ENCODE peak calls at places on chromosome 9, in five cellular contexts. P, V, C, K and N are unnamed samples.

GRCh38 chr9:11946521-11946920 is 746.7 kb upstream of the TYRP1 start:
- DNase-seq in P (no peak), V (no peak), C (no peak), K (no peak), N (no peak)

GRCh38 chr9:3858961-3859360 is 333.2 kb upstream of the RFX3 start:
- DNase-seq in P (no peak), V (no peak), C (no peak), K (no peak), N (no peak)

GRCh38 chr9:76603448-76603895 is 144.5 kb downstream of the GCNT1 start:
- DNase-seq in P (no peak), V (no peak), C (no peak), K (no peak), N (no peak)

GRCh38 chr9:126482361-126483044 is 131.2 kb upstream of the LMX1B start:
- DNase-seq in P (no peak), V (no peak), C (peak; percentile 65), K (no peak), N (no peak)

GRCh38 chr9:133526721-133527321 is 2.1 kb upstream of the MYMK start:
- DNase-seq in P (no peak), V (no peak), C (peak; percentile 77), K (no peak), N (no peak)

GRCh38 chr9:114220129-114220541 is 64.8 kb downstream of the COL27A1 start:
- DNase-seq in P (no peak), V (no peak), C (no peak), K (no peak), N (no peak)

GRCh38 chr9:14018061-14018460 is 295.9 kb downstream of the NFIB start:
- DNase-seq in P (no peak), V (no peak), C (no peak), K (no peak), N (no peak)

GRCh38 chr9:95261890-95262289 is 55.6 kb downstream of the FANCC start:
- DNase-seq in P (no peak), V (no peak), C (no peak), K (no peak), N (no peak)

GRCh38 chr9:125785187-125785840 is 38.1 kb downstream of the PBX3 start:
- DNase-seq in P (no peak), V (no peak), C (no peak), K (no peak), N (no peak)

GRCh38 chr9:75909776-75910175 is 19.3 kb downstream of the PCSK5 start:
- DNase-seq in P (no peak), V (no peak), C (no peak), K (no peak), N (no peak)

GRCh38 chr9:73869261-73869660 is 627.9 kb upstream of the RORB start:
- DNase-seq in P (no peak), V (peak; percentile 28), C (no peak), K (no peak), N (peak; percentile 50)